ENCODE peak calls at places on chromosomes 3 and 15, in seven cellular contexts. One of them, this sample, is unnamed.

GRCh38 chr3:160180581-160181216 is 44.5 kb upstream of the C3orf80 start:
- DNase-seq in A549: no peak
- DNase-seq in ascending aorta: no peak
- DNase-seq in progenitor cell of endocrine pancreas: no peak
- DNase-seq in naive thymus-derived CD8-positive, alpha-beta T cell: no peak
- DNase-seq in neural crest cell: no peak
- DNase-seq in stimulated activated CD8-positive, alpha-beta memory T cell treated with anti-CD3 and anti-CD28 coated beads, Interleukin-2, amount 100 ng/mL, for 1 hour: no peak
- DNase-seq in this sample: no peak

GRCh38 chr15:59516655-59517461 is 78.9 kb downstream of the FAM81A start:
- DNase-seq in stimulated activated CD8-positive, alpha-beta memory T cell treated with anti-CD3 and anti-CD28 coated beads, Interleukin-2, amount 100 ng/mL, for 1 hour: no peak
- DNase-seq in naive thymus-derived CD8-positive, alpha-beta T cell: no peak
- DNase-seq in progenitor cell of endocrine pancreas: no peak
- DNase-seq in A549: no peak
- DNase-seq in ascending aorta: no peak
- DNase-seq in neural crest cell: no peak
- DNase-seq in this sample: no peak

GRCh38 chr15:62625421-62626033 is 417.0 kb upstream of the TPM1 start:
- DNase-seq in progenitor cell of endocrine pancreas: no peak
- DNase-seq in neural crest cell: no peak
- DNase-seq in A549: no peak
- DNase-seq in stimulated activated CD8-positive, alpha-beta memory T cell treated with anti-CD3 and anti-CD28 coated beads, Interleukin-2, amount 100 ng/mL, for 1 hour: no peak
- DNase-seq in naive thymus-derived CD8-positive, alpha-beta T cell: no peak
- DNase-seq in ascending aorta: no peak
- DNase-seq in this sample: no peak

GRCh38 chr3:24591661-24592555 is 97.3 kb upstream of the THRB start:
- DNase-seq in stimulated activated CD8-positive, alpha-beta memory T cell treated with anti-CD3 and anti-CD28 coated beads, Interleukin-2, amount 100 ng/mL, for 1 hour: no peak
- DNase-seq in neural crest cell: no peak
- DNase-seq in A549: peak; percentile 53
- DNase-seq in ascending aorta: no peak
- DNase-seq in naive thymus-derived CD8-positive, alpha-beta T cell: no peak
- DNase-seq in progenitor cell of endocrine pancreas: no peak
- DNase-seq in this sample: no peak

GRCh38 chr15:67164811-67165652 is 89.4 kb downstream of the AAGAB start:
- DNase-seq in ascending aorta: peak; percentile 84
- DNase-seq in neural crest cell: no peak
- DNase-seq in naive thymus-derived CD8-positive, alpha-beta T cell: no peak
- DNase-seq in progenitor cell of endocrine pancreas: no peak
- DNase-seq in stimulated activated CD8-positive, alpha-beta memory T cell treated with anti-CD3 and anti-CD28 coated beads, Interleukin-2, amount 100 ng/mL, for 1 hour: no peak
- DNase-seq in A549: no peak
- DNase-seq in this sample: no peak

GRCh38 chr3:169256791-169257522 is 406.6 kb downstream of the MECOM start:
- DNase-seq in ascending aorta: no peak
- DNase-seq in progenitor cell of endocrine pancreas: no peak
- DNase-seq in naive thymus-derived CD8-positive, alpha-beta T cell: no peak
- DNase-seq in neural crest cell: no peak
- DNase-seq in stimulated activated CD8-positive, alpha-beta memory T cell treated with anti-CD3 and anti-CD28 coated beads, Interleukin-2, amount 100 ng/mL, for 1 hour: no peak
- DNase-seq in A549: no peak
- DNase-seq in this sample: no peak

GRCh38 chr3:10738688-10739372 is 77.2 kb upstream of the SLC6A11 start:
- DNase-seq in neural crest cell: peak; percentile 83
- DNase-seq in naive thymus-derived CD8-positive, alpha-beta T cell: peak; percentile 80
- DNase-seq in stimulated activated CD8-positive, alpha-beta memory T cell treated with anti-CD3 and anti-CD28 coated beads, Interleukin-2, amount 100 ng/mL, for 1 hour: peak; percentile 52
- DNase-seq in A549: peak; percentile 77
- DNase-seq in ascending aorta: peak; percentile 73
- DNase-seq in progenitor cell of endocrine pancreas: peak; percentile 72
- DNase-seq in this sample: peak; percentile 38

GRCh38 chr3:23405081-23405480 is 202.0 kb downstream of the UBE2E2 start:
- DNase-seq in stimulated activated CD8-positive, alpha-beta memory T cell treated with anti-CD3 and anti-CD28 coated beads, Interleukin-2, amount 100 ng/mL, for 1 hour: no peak
- DNase-seq in naive thymus-derived CD8-positive, alpha-beta T cell: no peak
- DNase-seq in A549: no peak
- DNase-seq in ascending aorta: no peak
- DNase-seq in progenitor cell of endocrine pancreas: no peak
- DNase-seq in neural crest cell: no peak
- DNase-seq in this sample: no peak

GRCh38 chr15:90063733-90064247 is 38.5 kb downstream of the IDH2 start:
- DNase-seq in stimulated activated CD8-positive, alpha-beta memory T cell treated with anti-CD3 and anti-CD28 coated beads, Interleukin-2, amount 100 ng/mL, for 1 hour: no peak
- DNase-seq in ascending aorta: no peak
- DNase-seq in A549: no peak
- DNase-seq in neural crest cell: no peak
- DNase-seq in naive thymus-derived CD8-positive, alpha-beta T cell: no peak
- DNase-seq in progenitor cell of endocrine pancreas: no peak
- DNase-seq in this sample: peak; percentile 91